ENCODE peak calls at places on chromosomes 3 and 15, in eight cellular contexts. D is neuronal stem cell, K is uterus, N is right lobe of liver, H is HL-60, W is pancreas, O is Panc1, R is A549. V is an unnamed sample.

GRCh38 chr3:97938444-97938843 is 33.8 kb downstream of the RIOX2 start:
- DNase-seq in D (no peak), K (no peak), N (no peak), H (no peak), W (no peak), O (no peak), R (no peak), V (no peak)

GRCh38 chr15:39273805-39274411 is 307.0 kb upstream of the THBS1 start:
- DNase-seq in D (no peak), K (no peak), N (peak), H (no peak), W (peak), O (peak), R (peak), V (no peak)

GRCh38 chr3:74447221-74447620 is 167.2 kb downstream of the CNTN3 start:
- DNase-seq in D (no peak), K (no peak), N (no peak), H (no peak), W (no peak), O (no peak), R (no peak), V (no peak)

GRCh38 chr15:38169982-38170381 is 82.7 kb upstream of the SPRED1 start:
- DNase-seq in D (no peak), K (no peak), N (no peak), H (no peak), W (no peak), O (no peak), R (no peak), V (no peak)

GRCh38 chr15:71458089-71458660 is 342.9 kb downstream of the THSD4 start:
- DNase-seq in D (no peak), K (no peak), N (no peak), H (no peak), W (no peak), O (no peak), R (no peak), V (no peak)

GRCh38 chr15:89163271-89164055 is 57.9 kb downstream of the RLBP1 start:
- DNase-seq in D (peak), K (no peak), N (no peak), H (no peak), W (no peak), O (no peak), R (no peak), V (no peak)

GRCh38 chr3:182508896-182509295 is 284.4 kb upstream of the ATP11B start:
- DNase-seq in D (no peak), K (no peak), N (no peak), H (no peak), W (no peak), O (no peak), R (no peak), V (no peak)

GRCh38 chr3:172658344-172659245 is 52.3 kb downstream of the NCEH1 start:
- DNase-seq in D (no peak), K (no peak), N (no peak), H (no peak), W (no peak), O (peak), R (peak), V (no peak)

GRCh38 chr3:41088882-41089281 is 110.4 kb upstream of the CTNNB1 start:
- DNase-seq in D (no peak), K (no peak), N (no peak), H (no peak), W (no peak), O (no peak), R (no peak), V (no peak)

GRCh38 chr3:46876313-46877300 is 914 bp upstream of the PTH1R start:
- DNase-seq in D (no peak), K (no peak), N (no peak), H (no peak), W (no peak), O (no peak), R (no peak), V (no peak)

GRCh38 chr3:60434323-60434722 is 816.9 kb downstream of the FHIT start:
- DNase-seq in D (no peak), K (no peak), N (no peak), H (no peak), W (no peak), O (no peak), R (no peak), V (no peak)

GRCh38 chr3:36700537-36701248 is 63.7 kb downstream of the DCLK3 start:
- DNase-seq in D (peak), K (peak), N (peak), H (no peak), W (peak), O (peak), R (peak), V (no peak)

GRCh38 chr3:632571-633170 is 436.1 kb downstream of the CHL1 start:
- DNase-seq in D (peak), K (peak), N (peak), H (peak), W (no peak), O (peak), R (peak), V (peak)

GRCh38 chr3:121942116-121942786 is 48.0 kb downstream of the SLC15A2 start:
- DNase-seq in D (no peak), K (no peak), N (no peak), H (no peak), W (no peak), O (no peak), R (no peak), V (no peak)

GRCh38 chr3:14465425-14465824 is 63.0 kb downstream of the SLC6A6 start:
- DNase-seq in D (no peak), K (no peak), N (no peak), H (no peak), W (no peak), O (no peak), R (no peak), V (no peak)

GRCh38 chr15:24878153-24878552 is 76.6 kb upstream of the SNRPN start:
- DNase-seq in D (no peak), K (no peak), N (peak), H (no peak), W (peak), O (no peak), R (no peak), V (peak)

GRCh38 chr3:9553021-9553948 is at the start of gene LHFPL4:
- DNase-seq in D (peak), K (no peak), N (no peak), H (no peak), W (no peak), O (no peak), R (no peak), V (peak)

GRCh38 chr3:148077318-148077923 is 620.3 kb upstream of the AGTR1 start:
- DNase-seq in D (no peak), K (no peak), N (no peak), H (no peak), W (no peak), O (no peak), R (peak), V (no peak)

GRCh38 chr3:142509079-142509478 is 61.2 kb upstream of the XRN1 start:
- DNase-seq in D (no peak), K (no peak), N (no peak), H (no peak), W (no peak), O (no peak), R (no peak), V (no peak)

GRCh38 chr15:65957451-65957850 is 88.2 kb downstream of the RAB11A start:
- DNase-seq in D (no peak), K (no peak), N (no peak), H (no peak), W (no peak), O (no peak), R (no peak), V (no peak)

GRCh38 chr15:100849021-100849831 is 30.4 kb upstream of the ALDH1A3 start:
- DNase-seq in D (no peak), K (peak), N (peak), H (no peak), W (peak), O (peak), R (peak), V (peak)

GRCh38 chr15:55254916-55255679 is 34.5 kb downstream of the RAB27A start:
- DNase-seq in D (no peak), K (no peak), N (no peak), H (no peak), W (no peak), O (no peak), R (no peak), V (no peak)

GRCh38 chr15:49045691-49046112 is 544 bp downstream of the SECISBP2L start:
- DNase-seq in D (no peak), K (peak), N (no peak), H (no peak), W (no peak), O (no peak), R (peak), V (no peak)

GRCh38 chr3:179716226-179716625 is 63.4 kb downstream of the USP13 start:
- DNase-seq in D (no peak), K (no peak), N (no peak), H (no peak), W (no peak), O (no peak), R (no peak), V (no peak)
- H3K27ac ChIP-seq in D (no peak), K (no peak), N (no peak), H (no peak), W (no peak), O (no peak), R (no peak), V (no peak)

GRCh38 chr15:82808634-82809041 is 790 bp upstream of the WHAMM start:
- DNase-seq in D (no peak), K (no peak), N (no peak), H (no peak), W (no peak), O (no peak), R (no peak), V (no peak)
- H3K27ac ChIP-seq in D (no peak), K (peak), N (no peak), H (peak), W (peak), O (peak), R (peak), V (peak)

GRCh38 chr3:70071138-70071537 is 71.6 kb downstream of the SAMMSON start:
- DNase-seq in D (no peak), K (no peak), N (no peak), H (no peak), W (no peak), O (no peak), R (no peak), V (no peak)
- H3K27ac ChIP-seq in D (peak), K (no peak), N (no peak), H (no peak), W (no peak), O (no peak), R (no peak), V (no peak)

GRCh38 chr15:45457641-45458539 is 64.7 kb downstream of the SLC30A4 start:
- DNase-seq in D (peak), K (peak), N (peak), H (peak), W (peak), O (peak), R (peak), V (peak)
- H3K27ac ChIP-seq in D (no peak), K (peak), N (peak), H (no peak), W (peak), O (peak), R (peak), V (peak)

DNA sequence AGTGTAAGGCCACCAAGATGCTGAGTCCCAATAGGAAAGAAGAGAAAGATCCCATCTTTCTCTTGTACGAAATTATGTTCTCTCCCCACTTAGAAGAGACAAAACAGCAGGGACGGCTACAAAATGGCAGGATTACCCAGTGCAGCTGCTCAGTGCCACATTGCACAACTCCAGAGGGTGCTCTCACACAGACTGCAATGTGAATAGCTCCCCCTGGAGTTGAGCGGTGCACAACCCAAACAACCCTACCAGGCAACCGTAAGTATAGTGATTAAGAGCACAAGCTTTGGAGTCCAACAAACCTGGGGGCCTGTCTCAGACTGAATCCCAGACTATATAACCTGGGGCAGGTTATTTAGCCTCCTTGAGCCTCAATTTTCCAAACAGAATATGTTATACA is 3.1 kb upstream of the BHLHE40 start:
- DNase-seq in D (no peak), K (peak), N (peak), H (peak), W (peak), O (no peak), R (peak), V (peak)
- H3K27ac ChIP-seq in D (no peak), K (peak), N (peak), H (peak), W (peak), O (peak), R (peak), V (peak)

GRCh38 chr3:57164606-57165573 is at the start of gene IL17RD:
- DNase-seq in D (peak), K (peak), N (peak), H (peak), W (peak), O (no peak), R (peak), V (peak)
- H3K27ac ChIP-seq in D (peak), K (peak), N (no peak), H (no peak), W (no peak), O (no peak), R (peak), V (no peak)

GRCh38 chr3:15651396-15651795 is 49.9 kb downstream of the BTD start:
- DNase-seq in D (no peak), K (no peak), N (no peak), H (no peak), W (no peak), O (no peak), R (no peak), V (no peak)
- H3K27ac ChIP-seq in D (no peak), K (no peak), N (no peak), H (no peak), W (no peak), O (peak), R (peak), V (no peak)

GRCh38 chr3:56144792-56145191 is 323.5 kb downstream of the ERC2 start:
- DNase-seq in D (no peak), K (no peak), N (no peak), H (no peak), W (no peak), O (no peak), R (no peak), V (no peak)
- H3K27ac ChIP-seq in D (no peak), K (no peak), N (no peak), H (no peak), W (no peak), O (no peak), R (no peak), V (no peak)

GRCh38 chr15:51755790-51756189 is 4.4 kb downstream of the TMOD2 start:
- DNase-seq in D (no peak), K (no peak), N (no peak), H (no peak), W (no peak), O (no peak), R (no peak), V (no peak)
- H3K27ac ChIP-seq in D (no peak), K (no peak), N (no peak), H (peak), W (no peak), O (no peak), R (no peak), V (no peak)

GRCh38 chr15:75577401-75578205 is 1.5 kb downstream of the PTPN9 start:
- DNase-seq in D (peak), K (no peak), N (no peak), H (no peak), W (no peak), O (no peak), R (no peak), V (no peak)
- H3K27ac ChIP-seq in D (no peak), K (peak), N (peak), H (peak), W (peak), O (peak), R (peak), V (peak)

V was measured in caudate nucleus.